ENCODE peak calls at places on chromosomes 4 and X, in ten cellular contexts. One of them, this sample, is unnamed.

GRCh38 chrX:154074199-154074598 is 23.3 kb downstream of the MECP2 start:
- DNase-seq in astrocyte of the spinal cord: peak; percentile 55
- DNase-seq in psoas muscle: no peak
- DNase-seq in fibroblast of lung: peak; percentile 44
- DNase-seq in fibroblast of villous mesenchyme: peak; percentile 43
- DNase-seq in BJ: no peak
- DNase-seq in AG04450: no peak
- DNase-seq in thoracic aorta: no peak
- DNase-seq in bronchial epithelial cell: peak; percentile 58
- DNase-seq in stomach: no peak
- DNase-seq in this sample: peak; percentile 70

GRCh38 chr4:108417923-108418322 is 202.5 kb upstream of the RPL34 start:
- DNase-seq in astrocyte of the spinal cord: peak; percentile 88
- DNase-seq in psoas muscle: no peak
- DNase-seq in fibroblast of lung: no peak
- DNase-seq in fibroblast of villous mesenchyme: no peak
- DNase-seq in BJ: no peak
- DNase-seq in AG04450: no peak
- DNase-seq in thoracic aorta: no peak
- DNase-seq in bronchial epithelial cell: peak; percentile 11
- DNase-seq in stomach: no peak
- DNase-seq in this sample: peak; percentile 5

GRCh38 chr4:54659213-54660144 is 1.7 kb downstream of the KIT start:
- DNase-seq in astrocyte of the spinal cord: peak; percentile 31
- DNase-seq in psoas muscle: no peak
- DNase-seq in fibroblast of lung: peak; percentile 25
- DNase-seq in fibroblast of villous mesenchyme: no peak
- DNase-seq in BJ: no peak
- DNase-seq in AG04450: no peak
- DNase-seq in thoracic aorta: no peak
- DNase-seq in bronchial epithelial cell: no peak
- DNase-seq in stomach: peak; percentile 42
- DNase-seq in this sample: peak; percentile 36

GRCh38 chrX:55908685-55909212 is 191.2 kb downstream of the RRAGB start:
- DNase-seq in astrocyte of the spinal cord: peak; percentile 6
- DNase-seq in psoas muscle: no peak
- DNase-seq in fibroblast of lung: peak; percentile 8
- DNase-seq in fibroblast of villous mesenchyme: no peak
- DNase-seq in BJ: no peak
- DNase-seq in AG04450: no peak
- DNase-seq in thoracic aorta: no peak
- DNase-seq in bronchial epithelial cell: peak; percentile 29
- DNase-seq in stomach: no peak
- DNase-seq in this sample: peak; percentile 4

GRCh38 chr4:169283114-169283509 is 12.4 kb upstream of the SH3RF1 start:
- DNase-seq in astrocyte of the spinal cord: peak; percentile 90
- DNase-seq in psoas muscle: no peak
- DNase-seq in fibroblast of lung: peak; percentile 86
- DNase-seq in fibroblast of villous mesenchyme: peak; percentile 69
- DNase-seq in BJ: peak; percentile 77
- DNase-seq in AG04450: peak; percentile 62
- DNase-seq in thoracic aorta: no peak
- DNase-seq in bronchial epithelial cell: peak; percentile 90
- DNase-seq in stomach: no peak
- DNase-seq in this sample: peak; percentile 84

GRCh38 chr4:7740866-7741525 is 198.7 kb downstream of the AFAP1 start:
- DNase-seq in astrocyte of the spinal cord: no peak
- DNase-seq in psoas muscle: no peak
- DNase-seq in fibroblast of lung: no peak
- DNase-seq in fibroblast of villous mesenchyme: no peak
- DNase-seq in BJ: no peak
- DNase-seq in AG04450: no peak
- DNase-seq in thoracic aorta: no peak
- DNase-seq in bronchial epithelial cell: no peak
- DNase-seq in stomach: no peak
- DNase-seq in this sample: no peak

GRCh38 chr4:54971474-54971950 is 153.9 kb downstream of the KDR start:
- DNase-seq in astrocyte of the spinal cord: peak; percentile 74
- DNase-seq in psoas muscle: no peak
- DNase-seq in fibroblast of lung: peak; percentile 73
- DNase-seq in fibroblast of villous mesenchyme: peak; percentile 59
- DNase-seq in BJ: no peak
- DNase-seq in AG04450: peak; percentile 4
- DNase-seq in thoracic aorta: no peak
- DNase-seq in bronchial epithelial cell: peak; percentile 65
- DNase-seq in stomach: no peak
- DNase-seq in this sample: peak; percentile 76

GRCh38 chr4:15544196-15544730 is 74.6 kb downstream of the CC2D2A start:
- DNase-seq in astrocyte of the spinal cord: no peak
- DNase-seq in psoas muscle: no peak
- DNase-seq in fibroblast of lung: no peak
- DNase-seq in fibroblast of villous mesenchyme: no peak
- DNase-seq in BJ: no peak
- DNase-seq in AG04450: no peak
- DNase-seq in thoracic aorta: no peak
- DNase-seq in bronchial epithelial cell: no peak
- DNase-seq in stomach: no peak
- DNase-seq in this sample: no peak

GRCh38 chrX:149830192-149830873 is 48.6 kb downstream of the MAGEA9 start:
- DNase-seq in astrocyte of the spinal cord: peak; percentile 55
- DNase-seq in psoas muscle: no peak
- DNase-seq in fibroblast of lung: peak; percentile 29
- DNase-seq in fibroblast of villous mesenchyme: peak; percentile 1
- DNase-seq in BJ: no peak
- DNase-seq in AG04450: no peak
- DNase-seq in thoracic aorta: no peak
- DNase-seq in bronchial epithelial cell: peak; percentile 12
- DNase-seq in stomach: no peak
- DNase-seq in this sample: peak; percentile 19

GRCh38 chrX:56764975-56765791 is 36.1 kb downstream of the NBDY start:
- DNase-seq in astrocyte of the spinal cord: no peak
- DNase-seq in psoas muscle: no peak
- DNase-seq in fibroblast of lung: no peak
- DNase-seq in fibroblast of villous mesenchyme: no peak
- DNase-seq in BJ: no peak
- DNase-seq in AG04450: no peak
- DNase-seq in thoracic aorta: no peak
- DNase-seq in bronchial epithelial cell: no peak
- DNase-seq in stomach: no peak
- DNase-seq in this sample: no peak

GRCh38 chr4:92172203-92172602 is 131.6 kb upstream of the GRID2 start:
- DNase-seq in astrocyte of the spinal cord: no peak
- DNase-seq in psoas muscle: no peak
- DNase-seq in fibroblast of lung: peak; percentile 20
- DNase-seq in fibroblast of villous mesenchyme: no peak
- DNase-seq in BJ: no peak
- DNase-seq in AG04450: no peak
- DNase-seq in thoracic aorta: no peak
- DNase-seq in bronchial epithelial cell: peak; percentile 12
- DNase-seq in stomach: no peak
- DNase-seq in this sample: peak; percentile 22

GRCh38 chr4:92170340-92170739 is 133.4 kb upstream of the GRID2 start:
- DNase-seq in astrocyte of the spinal cord: no peak
- DNase-seq in psoas muscle: no peak
- DNase-seq in fibroblast of lung: no peak
- DNase-seq in fibroblast of villous mesenchyme: no peak
- DNase-seq in BJ: no peak
- DNase-seq in AG04450: no peak
- DNase-seq in thoracic aorta: no peak
- DNase-seq in bronchial epithelial cell: no peak
- DNase-seq in stomach: no peak
- DNase-seq in this sample: no peak

DNA sequence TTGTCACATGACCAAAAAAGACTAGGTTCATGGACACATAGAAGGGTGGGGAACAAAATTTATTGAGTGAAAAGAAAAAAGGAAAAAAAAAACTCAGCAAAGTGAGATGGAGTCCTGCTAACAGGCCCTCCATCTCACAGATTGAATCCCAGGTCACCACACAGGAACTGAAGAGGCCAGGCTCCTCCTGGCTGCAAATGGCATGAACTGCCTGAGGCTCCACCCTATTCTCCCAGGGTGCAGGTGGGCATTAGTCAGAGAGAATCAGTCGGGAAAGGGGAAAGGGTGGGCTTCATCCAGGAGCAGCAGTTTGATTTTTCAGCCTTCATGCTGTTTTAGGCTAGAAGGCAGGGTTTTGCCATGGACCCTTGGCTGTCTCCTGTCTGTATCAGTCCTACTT is 128.5 kb upstream of the GRID2 start:
- DNase-seq in astrocyte of the spinal cord: no peak
- DNase-seq in psoas muscle: no peak
- DNase-seq in fibroblast of lung: no peak
- DNase-seq in fibroblast of villous mesenchyme: no peak
- DNase-seq in BJ: no peak
- DNase-seq in AG04450: no peak
- DNase-seq in thoracic aorta: no peak
- DNase-seq in bronchial epithelial cell: no peak
- DNase-seq in stomach: no peak
- DNase-seq in this sample: no peak
- TF ChIP-seq CTCF in astrocyte of the spinal cord: peak; percentile 12
- TF ChIP-seq CTCF in psoas muscle: no peak
- TF ChIP-seq CTCF in fibroblast of lung: no peak
- TF ChIP-seq CTCF in fibroblast of villous mesenchyme: no peak
- TF ChIP-seq CTCF in BJ: no peak
- TF ChIP-seq CTCF in AG04450: no peak
- TF ChIP-seq CTCF in thoracic aorta: no peak
- TF ChIP-seq CTCF in bronchial epithelial cell: no peak
- TF ChIP-seq CTCF in stomach: no peak
- TF ChIP-seq CTCF in this sample: no peak

GRCh38 chrX:33207056-33207455 is 4.3 kb downstream of the DMD start:
- DNase-seq in astrocyte of the spinal cord: no peak
- DNase-seq in psoas muscle: no peak
- DNase-seq in fibroblast of lung: peak; percentile 62
- DNase-seq in fibroblast of villous mesenchyme: peak; percentile 2
- DNase-seq in BJ: no peak
- DNase-seq in AG04450: no peak
- DNase-seq in thoracic aorta: no peak
- DNase-seq in bronchial epithelial cell: no peak
- DNase-seq in stomach: no peak
- DNase-seq in this sample: peak; percentile 53

GRCh38 chrX:33205321-33205720 is 6.0 kb downstream of the DMD start:
- DNase-seq in astrocyte of the spinal cord: no peak
- DNase-seq in psoas muscle: no peak
- DNase-seq in fibroblast of lung: no peak
- DNase-seq in fibroblast of villous mesenchyme: peak; percentile 20
- DNase-seq in BJ: no peak
- DNase-seq in AG04450: no peak
- DNase-seq in thoracic aorta: no peak
- DNase-seq in bronchial epithelial cell: no peak
- DNase-seq in stomach: no peak
- DNase-seq in this sample: peak; percentile 40

GRCh38 chrX:33210156-33210555 is 1.2 kb downstream of the DMD start:
- DNase-seq in astrocyte of the spinal cord: no peak
- DNase-seq in psoas muscle: no peak
- DNase-seq in fibroblast of lung: no peak
- DNase-seq in fibroblast of villous mesenchyme: no peak
- DNase-seq in BJ: no peak
- DNase-seq in AG04450: no peak
- DNase-seq in thoracic aorta: no peak
- DNase-seq in bronchial epithelial cell: no peak
- DNase-seq in stomach: no peak
- DNase-seq in this sample: no peak

DNA sequence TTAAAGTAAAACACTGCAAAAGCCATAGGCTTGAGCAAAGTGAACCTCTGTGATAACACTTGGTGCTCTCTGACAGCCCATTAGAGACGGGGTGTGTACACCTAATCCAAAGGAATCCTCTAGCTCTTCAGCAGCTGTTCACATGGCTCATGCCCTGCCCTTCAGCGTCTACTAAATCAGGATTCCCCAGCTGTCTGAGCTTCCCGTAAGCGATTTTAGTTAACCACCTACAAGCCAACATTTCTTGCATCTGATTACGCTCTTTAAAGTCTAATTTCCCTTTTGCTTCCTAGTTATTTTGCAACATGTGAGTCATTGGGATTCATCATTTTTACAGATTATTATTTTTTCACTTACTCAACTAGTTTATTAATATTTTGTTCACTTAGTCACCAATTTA is 6.5 kb downstream of the DMD start:
- DNase-seq in astrocyte of the spinal cord: no peak
- DNase-seq in psoas muscle: peak; percentile 29
- DNase-seq in fibroblast of lung: peak; percentile 77
- DNase-seq in fibroblast of villous mesenchyme: peak; percentile 33
- DNase-seq in BJ: no peak
- DNase-seq in AG04450: no peak
- DNase-seq in thoracic aorta: no peak
- DNase-seq in bronchial epithelial cell: peak; percentile 33
- DNase-seq in stomach: no peak
- DNase-seq in this sample: peak; percentile 53
- H3K4me3 ChIP-seq in astrocyte of the spinal cord: no peak overlapping the region
- H3K4me3 ChIP-seq in psoas muscle: peak overlapping the region; percentile 64
- H3K4me3 ChIP-seq in fibroblast of lung: peak overlapping the region; percentile 51
- H3K4me3 ChIP-seq in fibroblast of villous mesenchyme: no peak overlapping the region
- H3K4me3 ChIP-seq in BJ: no peak overlapping the region
- H3K4me3 ChIP-seq in AG04450: no peak overlapping the region
- H3K4me3 ChIP-seq in thoracic aorta: peak overlapping the region; percentile 72
- H3K4me3 ChIP-seq in bronchial epithelial cell: no peak overlapping the region
- H3K4me3 ChIP-seq in stomach: no peak overlapping the region
- H3K4me3 ChIP-seq in this sample: peak overlapping the region; percentile 1

GRCh38 chrX:101799387-101799786 is 132.4 kb downstream of the ZMAT1 start:
- DNase-seq in astrocyte of the spinal cord: peak; percentile 85
- DNase-seq in psoas muscle: peak; percentile 56
- DNase-seq in fibroblast of lung: peak; percentile 87
- DNase-seq in fibroblast of villous mesenchyme: peak; percentile 83
- DNase-seq in BJ: peak; percentile 14
- DNase-seq in AG04450: peak; percentile 47
- DNase-seq in thoracic aorta: peak; percentile 73
- DNase-seq in bronchial epithelial cell: peak; percentile 74
- DNase-seq in stomach: peak; percentile 86
- DNase-seq in this sample: peak; percentile 89

DNA sequence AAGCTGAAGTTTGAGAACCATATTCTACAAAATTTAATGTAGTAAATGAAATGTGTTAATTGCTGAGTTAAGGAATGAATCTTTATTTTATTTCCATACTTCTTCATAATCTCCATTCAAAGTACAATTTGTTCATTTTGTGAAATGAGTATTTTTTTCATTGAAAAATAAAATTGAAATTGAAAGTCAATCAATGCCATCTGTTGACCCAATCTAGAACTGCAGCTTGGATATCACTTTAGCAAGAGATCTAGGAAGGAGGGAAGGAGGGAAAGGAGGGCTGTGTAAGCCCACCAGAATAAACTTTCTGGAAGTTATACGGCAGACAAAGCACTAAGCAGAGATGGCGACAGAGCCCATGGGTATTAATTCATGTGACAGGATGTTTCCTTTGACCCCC is 128.4 kb downstream of the ZMAT1 start:
- DNase-seq in astrocyte of the spinal cord: no peak
- DNase-seq in psoas muscle: no peak
- DNase-seq in fibroblast of lung: peak; percentile 25
- DNase-seq in fibroblast of villous mesenchyme: peak; percentile 2
- DNase-seq in BJ: no peak
- DNase-seq in AG04450: no peak
- DNase-seq in thoracic aorta: no peak
- DNase-seq in bronchial epithelial cell: peak; percentile 13
- DNase-seq in stomach: no peak
- DNase-seq in this sample: peak; percentile 18
- TF ChIP-seq CTCF in astrocyte of the spinal cord: peak; percentile 50
- TF ChIP-seq CTCF in psoas muscle: peak; percentile 33
- TF ChIP-seq CTCF in fibroblast of lung: peak; percentile 45
- TF ChIP-seq CTCF in fibroblast of villous mesenchyme: peak; percentile 40
- TF ChIP-seq CTCF in BJ: peak; percentile 51
- TF ChIP-seq CTCF in AG04450: peak; percentile 46
- TF ChIP-seq CTCF in thoracic aorta: no peak
- TF ChIP-seq CTCF in bronchial epithelial cell: peak; percentile 10
- TF ChIP-seq CTCF in stomach: no peak
- TF ChIP-seq CTCF in this sample: peak; percentile 17

GRCh38 chr4:24799544-24800272 is 4.3 kb downstream of the SOD3 start:
- DNase-seq in astrocyte of the spinal cord: no peak
- DNase-seq in psoas muscle: no peak
- DNase-seq in fibroblast of lung: no peak
- DNase-seq in fibroblast of villous mesenchyme: no peak
- DNase-seq in BJ: no peak
- DNase-seq in AG04450: no peak
- DNase-seq in thoracic aorta: no peak
- DNase-seq in bronchial epithelial cell: no peak
- DNase-seq in stomach: no peak
- DNase-seq in this sample: no peak
- H3K4me3 ChIP-seq in astrocyte of the spinal cord: peak overlapping the region; percentile 24
- H3K4me3 ChIP-seq in psoas muscle: peak overlapping the region; percentile 48
- H3K4me3 ChIP-seq in fibroblast of lung: no peak overlapping the region
- H3K4me3 ChIP-seq in fibroblast of villous mesenchyme: no peak overlapping the region
- H3K4me3 ChIP-seq in BJ: no peak overlapping the region
- H3K4me3 ChIP-seq in AG04450: no peak overlapping the region
- H3K4me3 ChIP-seq in thoracic aorta: peak overlapping the region; percentile 10
- H3K4me3 ChIP-seq in bronchial epithelial cell: no peak overlapping the region
- H3K4me3 ChIP-seq in stomach: peak overlapping the region; percentile 48
- H3K4me3 ChIP-seq in this sample: no peak overlapping the region